ENCODE peak calls at places on chromosomes 7 and 10, in seven cellular contexts. W, C, Y, S, V, Z and F are unnamed samples.

GRCh38 chr10:9227679-9228365 is 1173.3 kb downstream of the GATA3 start:
- DNase-seq in W (no peak), C (no peak), Y (no peak), S (peak), V (no peak), Z (no peak), F (no peak)

GRCh38 chr10:73644015-73644743 is 2.9 kb upstream of the MYOZ1 start:
- DNase-seq in W (peak), C (peak), Y (peak), S (peak), V (peak), Z (no peak), F (no peak)

GRCh38 chr7:17239683-17240521 is 58.5 kb upstream of the AHR start:
- DNase-seq in W (no peak), C (peak), Y (peak), S (peak), V (peak), Z (no peak), F (no peak)

GRCh38 chr10:103448751-103449150 is 3.4 kb downstream of the CALHM2 start:
- DNase-seq in W (no peak), C (peak), Y (no peak), S (peak), V (peak), Z (peak), F (no peak)

GRCh38 chr10:114911052-114911697 is 26.8 kb upstream of the TRUB1 start:
- DNase-seq in W (no peak), C (no peak), Y (no peak), S (no peak), V (no peak), Z (no peak), F (no peak)

GRCh38 chr7:112116894-112117293 is 89.3 kb downstream of the DOCK4 start:
- DNase-seq in W (no peak), C (no peak), Y (no peak), S (no peak), V (no peak), Z (no peak), F (no peak)

GRCh38 chr7:28748346-28748745 is 209.8 kb downstream of the TRIL start:
- DNase-seq in W (no peak), C (no peak), Y (no peak), S (no peak), V (no peak), Z (no peak), F (no peak)

GRCh38 chr7:4682621-4683042 is 537 bp downstream of the FOXK1 start:
- DNase-seq in W (peak), C (no peak), Y (peak), S (no peak), V (peak), Z (no peak), F (no peak)

GRCh38 chr10:24814568-24815313 is 91.1 kb upstream of the ARHGAP21 start:
- DNase-seq in W (no peak), C (peak), Y (peak), S (peak), V (peak), Z (peak), F (no peak)

GRCh38 chr10:102398172-102399020 is 2.9 kb downstream of the NFKB2 start:
- DNase-seq in W (no peak), C (no peak), Y (no peak), S (no peak), V (no peak), Z (no peak), F (peak)

GRCh38 chr10:71939861-71940474 is 24.2 kb upstream of the CHST3 start:
- DNase-seq in W (no peak), C (no peak), Y (no peak), S (no peak), V (no peak), Z (no peak), F (no peak)

GRCh38 chr7:128915271-128915819 is 4.8 kb upstream of the KCP start:
- DNase-seq in W (no peak), C (no peak), Y (no peak), S (no peak), V (no peak), Z (no peak), F (no peak)

GRCh38 chr10:88803641-88804040 is 1.1 kb downstream of the LIPM start:
- DNase-seq in W (no peak), C (no peak), Y (no peak), S (no peak), V (no peak), Z (no peak), F (no peak)

GRCh38 chr10:12235116-12235694 is 39.2 kb downstream of the CDC123 start:
- DNase-seq in W (no peak), C (no peak), Y (no peak), S (no peak), V (peak), Z (no peak), F (no peak)

GRCh38 chr10:71829171-71829570 is 21.9 kb downstream of the PSAP start:
- DNase-seq in W (no peak), C (peak), Y (no peak), S (no peak), V (no peak), Z (no peak), F (no peak)

GRCh38 chr10:84412482-84412881 is 84.1 kb downstream of the CCSER2 start:
- DNase-seq in W (no peak), C (no peak), Y (no peak), S (no peak), V (no peak), Z (no peak), F (no peak)

GRCh38 chr7:71601840-71602239 is 469.9 kb downstream of the GALNT17 start:
- DNase-seq in W (no peak), C (peak), Y (no peak), S (no peak), V (no peak), Z (no peak), F (no peak)

GRCh38 chr7:128831178-128831993 is 1.2 kb downstream of the FLNC start:
- DNase-seq in W (peak), C (peak), Y (no peak), S (no peak), V (peak), Z (no peak), F (no peak)

GRCh38 chr7:149851449-149851848 is 13.3 kb downstream of the ZNF862 start:
- DNase-seq in W (no peak), C (no peak), Y (no peak), S (no peak), V (no peak), Z (no peak), F (no peak)

GRCh38 chr7:149855368-149856305 is 17.5 kb downstream of the ZNF862 start:
- DNase-seq in W (no peak), C (peak), Y (no peak), S (no peak), V (peak), Z (peak), F (no peak)

GRCh38 chr7:149856583-149856982 is 17.2 kb upstream of the ATP6V0E2 start:
- DNase-seq in W (no peak), C (no peak), Y (no peak), S (peak), V (no peak), Z (no peak), F (no peak)

GRCh38 chr7:149853157-149853556 is 15.0 kb downstream of the ZNF862 start:
- DNase-seq in W (no peak), C (no peak), Y (no peak), S (no peak), V (peak), Z (no peak), F (no peak)

GRCh38 chr7:149854611-149855367 is 16.6 kb downstream of the ZNF862 start:
- DNase-seq in W (peak), C (peak), Y (no peak), S (peak), V (peak), Z (no peak), F (no peak)
- TF ChIP-seq CTCF in W (no peak), C (no peak), Y (no peak), S (no peak), V (no peak), Z (no peak), F (no peak)

DNA sequence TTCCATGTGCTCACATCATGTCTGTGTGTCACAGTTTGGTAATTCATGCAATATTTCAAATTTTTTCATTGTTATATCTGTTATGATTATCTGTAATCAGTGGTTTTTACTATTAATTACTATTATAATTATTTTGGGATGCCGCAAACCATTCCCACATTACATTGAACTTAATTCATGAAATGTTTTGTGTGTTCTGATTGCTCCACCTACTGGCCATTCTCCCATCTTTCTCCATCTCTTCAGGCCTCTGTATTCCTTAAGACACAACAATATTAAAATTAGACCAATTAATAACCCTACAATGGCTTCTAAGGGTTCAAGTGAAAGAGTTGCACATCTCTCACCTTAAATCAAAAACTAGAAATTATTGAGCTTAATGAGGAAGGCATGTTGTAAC is 398.5 kb downstream of the PCDH15 start:
- DNase-seq in W (peak), C (peak), Y (peak), S (peak), V (peak), Z (peak), F (no peak)
- TF ChIP-seq CTCF in W (peak), C (peak), Y (peak), S (peak), V (peak), Z (peak), F (peak)

DNA sequence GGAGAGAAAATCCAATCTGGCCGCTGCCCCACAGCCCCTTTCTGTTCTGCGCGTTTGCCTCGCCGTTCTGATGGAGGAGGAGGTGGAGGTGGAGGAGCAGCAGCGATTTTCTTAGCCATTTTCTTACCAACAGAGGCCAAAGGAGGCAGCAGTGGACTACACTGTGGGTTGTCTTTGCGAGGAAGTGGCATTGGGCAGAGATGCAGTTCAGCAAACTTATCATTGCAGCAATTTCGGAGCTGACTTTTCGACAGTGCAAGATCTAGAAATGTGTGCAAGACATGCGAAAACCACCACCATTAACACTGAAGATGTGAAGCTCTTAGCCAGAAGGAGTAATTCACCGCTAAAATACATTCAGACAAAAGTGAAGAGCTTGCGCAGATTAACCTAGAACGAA is 1.9 kb upstream of the ARL4A start:
- DNase-seq in W (peak), C (peak), Y (peak), S (no peak), V (peak), Z (no peak), F (no peak)
- TF ChIP-seq CTCF in W (peak), C (peak), Y (peak), S (peak), V (peak), Z (peak), F (peak)

DNA sequence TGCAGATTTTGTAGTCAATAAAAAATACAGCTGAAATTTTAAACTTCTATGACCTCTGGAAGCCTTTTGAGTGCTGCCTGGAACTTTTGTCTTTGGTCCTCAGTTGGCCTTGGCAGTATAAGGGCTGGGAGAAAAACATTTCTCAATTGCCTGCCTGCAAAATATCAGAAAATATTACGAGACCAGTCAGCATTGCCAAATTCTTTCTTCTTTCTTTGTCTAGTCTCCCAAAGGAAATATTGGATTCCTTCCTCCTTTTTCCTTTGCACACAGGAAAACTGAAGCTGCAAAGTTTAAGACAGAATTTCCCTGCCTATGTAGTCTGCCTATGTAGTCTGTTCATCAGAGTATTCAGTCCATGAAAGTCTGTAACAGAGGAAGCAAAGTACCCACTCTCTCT is 95.9 kb downstream of the CHRM2 start:
- DNase-seq in W (no peak), C (no peak), Y (no peak), S (no peak), V (no peak), Z (no peak), F (no peak)
- TF ChIP-seq CTCF in W (no peak), C (no peak), Y (no peak), S (no peak), V (no peak), Z (no peak), F (no peak)

GRCh38 chr10:125448596-125448995 is 234.4 kb downstream of the TEX36 start:
- DNase-seq in W (peak), C (peak), Y (peak), S (peak), V (no peak), Z (no peak), F (no peak)
- TF ChIP-seq CTCF in W (peak), C (peak), Y (peak), S (peak), V (peak), Z (peak), F (peak)

DNA sequence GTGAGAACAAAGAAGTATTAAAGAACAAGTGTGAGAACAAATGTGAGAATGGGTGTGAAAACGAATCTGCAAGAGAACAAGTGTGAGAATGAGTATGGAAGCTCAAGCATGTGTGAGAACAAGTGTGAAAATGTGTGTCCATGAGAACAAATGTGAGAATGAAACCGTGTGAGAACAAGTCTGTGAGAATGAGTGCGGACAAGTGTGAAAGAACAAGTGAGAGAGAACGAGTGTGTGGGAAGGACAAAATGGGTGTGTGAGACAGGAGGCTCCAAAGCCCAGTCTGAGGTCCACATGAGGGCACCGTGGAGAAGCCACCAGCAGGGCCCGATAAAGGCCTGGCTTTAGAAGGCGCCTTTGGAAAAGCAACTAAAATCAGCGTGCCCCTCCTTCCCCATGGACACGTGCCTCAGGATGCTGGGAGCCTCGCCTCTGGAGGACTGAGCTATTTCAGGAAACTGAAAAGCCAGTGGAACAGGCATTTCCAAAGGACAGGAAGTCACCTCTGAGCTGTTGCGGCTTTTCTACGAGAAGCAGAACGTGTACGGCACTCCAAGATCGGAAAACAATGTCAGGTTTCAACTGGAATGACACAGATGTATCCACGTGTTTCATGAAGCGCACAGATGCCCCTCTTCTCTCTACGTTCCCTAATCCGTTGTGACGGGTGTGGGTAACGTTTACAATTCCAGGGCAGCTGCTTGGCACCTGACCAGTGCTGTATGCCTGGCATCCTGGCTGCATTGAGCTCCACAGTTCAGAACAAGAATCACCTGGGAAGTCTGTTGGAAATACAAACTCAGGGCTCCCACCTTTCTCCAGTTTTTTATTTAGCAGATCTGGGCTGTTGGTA is 46.4 kb downstream of the ESYT2 start:
- DNase-seq in W (no peak), C (peak), Y (peak), S (peak), V (no peak), Z (no peak), F (peak)
- TF ChIP-seq CTCF in W (peak), C (peak), Y (no peak), S (peak), V (peak), Z (peak), F (peak)

GRCh38 chr10:95635319-95635733 is 21.2 kb downstream of the ALDH18A1 start:
- DNase-seq in W (no peak), C (no peak), Y (no peak), S (no peak), V (no peak), Z (no peak), F (no peak)
- TF ChIP-seq CTCF in W (no peak), C (no peak), Y (no peak), S (no peak), V (no peak), Z (no peak), F (no peak)

GRCh38 chr7:64902806-64903721 is at the start of gene ZNF273:
- DNase-seq in W (peak), C (peak), Y (peak), S (peak), V (peak), Z (peak), F (peak)
- TF ChIP-seq CTCF in W (no peak), C (no peak), Y (no peak), S (no peak), V (no peak), Z (no peak), F (no peak)

GRCh38 chr10:76306859-76307258 is 875.4 kb downstream of the LRMDA start:
- DNase-seq in W (no peak), C (peak), Y (no peak), S (no peak), V (peak), Z (no peak), F (no peak)

GRCh38 chr10:76303682-76304316 is 872.4 kb downstream of the LRMDA start:
- DNase-seq in W (peak), C (peak), Y (peak), S (peak), V (peak), Z (no peak), F (no peak)

GRCh38 chr10:76302936-76303656 is 871.7 kb downstream of the LRMDA start:
- DNase-seq in W (no peak), C (peak), Y (no peak), S (peak), V (peak), Z (no peak), F (no peak)

GRCh38 chr10:76308946-76309529 is 877.6 kb downstream of the LRMDA start:
- DNase-seq in W (no peak), C (no peak), Y (no peak), S (no peak), V (peak), Z (no peak), F (no peak)

GRCh38 chr10:76305930-76306612 is 874.6 kb downstream of the LRMDA start:
- DNase-seq in W (no peak), C (no peak), Y (no peak), S (no peak), V (no peak), Z (no peak), F (no peak)
- TF ChIP-seq CTCF in W (no peak), C (no peak), Y (no peak), S (no peak), V (no peak), Z (no peak), F (no peak)

DNA sequence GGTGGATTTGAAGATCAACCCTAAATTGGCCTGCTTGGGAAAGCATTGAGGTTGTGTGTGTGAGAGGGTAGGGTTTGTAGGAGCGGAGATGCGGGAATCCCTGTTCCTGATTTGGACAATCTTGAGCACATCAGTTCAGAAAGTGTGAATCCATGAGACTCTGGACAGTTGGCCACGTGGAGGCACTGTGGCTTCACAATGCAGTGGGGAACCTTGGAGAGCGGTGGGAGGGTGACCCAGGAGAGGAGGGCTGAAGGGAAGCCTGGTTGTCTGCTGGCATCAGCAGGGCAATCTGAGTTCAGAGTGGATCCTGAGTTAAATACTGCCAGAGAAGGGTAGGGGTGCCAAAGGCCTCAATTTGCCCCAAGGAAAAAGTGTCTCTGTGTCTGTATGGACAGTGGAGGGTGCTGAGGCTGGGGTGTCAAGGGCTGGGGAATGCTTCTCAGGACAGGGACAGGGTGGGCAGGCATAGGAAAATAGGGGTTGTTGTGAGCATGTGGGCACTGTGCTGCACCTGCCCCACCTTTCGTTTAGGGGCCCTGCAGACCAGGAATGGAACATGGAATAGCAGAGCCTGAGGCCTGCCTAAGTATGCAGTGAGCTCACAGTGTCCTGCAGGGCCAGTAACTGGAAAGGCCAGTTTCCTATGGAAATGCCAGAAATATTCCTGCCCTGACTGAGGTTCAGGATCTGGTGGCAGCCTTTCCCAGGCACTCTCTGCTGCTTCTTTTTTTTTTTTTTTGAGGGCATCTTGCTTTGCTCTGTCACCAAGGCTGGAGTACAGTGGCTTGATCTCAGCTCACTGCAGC is 162.9 kb upstream of the PRSS58 start:
- DNase-seq in W (peak), C (peak), Y (peak), S (no peak), V (peak), Z (no peak), F (no peak)
- TF ChIP-seq CTCF in W (no peak), C (peak), Y (peak), S (peak), V (peak), Z (peak), F (peak)